ENCODE peak calls at places on chromosomes 11 and 22, in four cellular contexts. E is GM12878, R is A549, F is IMR-90. M is an unnamed sample.

GRCh38 chr22:50713571-50714056 is 24.4 kb upstream of the ACR start:
- DNase-seq in E (no peak), R (no peak), F (no peak), M (no peak)

GRCh38 chr11:75554258-75555022 is 7.6 kb upstream of the SERPINH1 start:
- DNase-seq in E (no peak), R (no peak), F (peak), M (peak)

GRCh38 chr11:119729581-119730346 is 764 bp upstream of the NECTIN1 start:
- DNase-seq in E (no peak), R (peak), F (peak), M (peak)

GRCh38 chr22:50710886-50711285 is 27.1 kb upstream of the ACR start:
- DNase-seq in E (no peak), R (no peak), F (no peak), M (no peak)

GRCh38 chr22:49788492-49788891 is 39.2 kb downstream of the BRD1 start:
- DNase-seq in E (no peak), R (no peak), F (no peak), M (no peak)

GRCh38 chr11:31955838-31956237 is 135.0 kb upstream of the RCN1 start:
- DNase-seq in E (no peak), R (no peak), F (no peak), M (no peak)

GRCh38 chr11:87597696-87598095 is 560.0 kb downstream of the TMEM135 start:
- DNase-seq in E (no peak), R (no peak), F (no peak), M (no peak)

GRCh38 chr22:46007003-46007847 is 30.3 kb upstream of the WNT7B start:
- DNase-seq in E (no peak), R (peak), F (peak), M (peak)

GRCh38 chr11:2975594-2975993 is 16.5 kb downstream of the NAP1L4 start:
- DNase-seq in E (no peak), R (peak), F (peak), M (peak)

GRCh38 chr11:92225206-92225562 is 566 bp downstream of the FAT3 start:
- DNase-seq in E (no peak), R (no peak), F (no peak), M (no peak)

GRCh38 chr11:66768088-66768521 is 39.1 kb upstream of the SPTBN2 start:
- DNase-seq in E (no peak), R (peak), F (peak), M (no peak)

GRCh38 chr11:12786891-12787290 is 112.7 kb downstream of the TEAD1 start:
- DNase-seq in E (no peak), R (no peak), F (no peak), M (no peak)

GRCh38 chr22:50305658-50306566 is 1.5 kb downstream of the PLXNB2 start:
- DNase-seq in E (peak), R (peak), F (peak), M (peak)

GRCh38 chr11:10857604-10858504 is at the start of gene ZBED5:
- DNase-seq in E (peak), R (peak), F (peak), M (peak)

GRCh38 chr11:10856689-10857603 is 907 bp downstream of the ZBED5 start:
- DNase-seq in E (peak), R (no peak), F (peak), M (peak)

GRCh38 chr11:10861047-10861446 is 3.2 kb upstream of the ZBED5 start:
- DNase-seq in E (no peak), R (no peak), F (no peak), M (no peak)

GRCh38 chr11:10861799-10862198 is 3.9 kb upstream of the ZBED5 start:
- DNase-seq in E (no peak), R (no peak), F (no peak), M (no peak)

GRCh38 chr11:10858505-10859360 is 880 bp upstream of the ZBED5 start:
- DNase-seq in E (peak), R (no peak), F (peak), M (peak)
- TF ChIP-seq RCOR1 in E (no peak), R (no peak), F (no peak), M (no peak)

GRCh38 chr11:73653996-73654395 is 7.6 kb downstream of the PLEKHB1 start:
- DNase-seq in E (no peak), R (no peak), F (no peak), M (no peak)

GRCh38 chr11:73651661-73652045 is 5.3 kb downstream of the PLEKHB1 start:
- DNase-seq in E (no peak), R (no peak), F (no peak), M (no peak)

GRCh38 chr11:73652046-73652730 is 5.8 kb downstream of the PLEKHB1 start:
- DNase-seq in E (no peak), R (no peak), F (no peak), M (no peak)

GRCh38 chr11:73654482-73655021 is 8.2 kb downstream of the PLEKHB1 start:
- DNase-seq in E (no peak), R (no peak), F (no peak), M (no peak)

GRCh38 chr11:73652856-73653559 is 6.6 kb downstream of the PLEKHB1 start:
- DNase-seq in E (no peak), R (no peak), F (peak), M (no peak)
- TF ChIP-seq RCOR1 in E (no peak), R (no peak), F (no peak), M (no peak)

DNA sequence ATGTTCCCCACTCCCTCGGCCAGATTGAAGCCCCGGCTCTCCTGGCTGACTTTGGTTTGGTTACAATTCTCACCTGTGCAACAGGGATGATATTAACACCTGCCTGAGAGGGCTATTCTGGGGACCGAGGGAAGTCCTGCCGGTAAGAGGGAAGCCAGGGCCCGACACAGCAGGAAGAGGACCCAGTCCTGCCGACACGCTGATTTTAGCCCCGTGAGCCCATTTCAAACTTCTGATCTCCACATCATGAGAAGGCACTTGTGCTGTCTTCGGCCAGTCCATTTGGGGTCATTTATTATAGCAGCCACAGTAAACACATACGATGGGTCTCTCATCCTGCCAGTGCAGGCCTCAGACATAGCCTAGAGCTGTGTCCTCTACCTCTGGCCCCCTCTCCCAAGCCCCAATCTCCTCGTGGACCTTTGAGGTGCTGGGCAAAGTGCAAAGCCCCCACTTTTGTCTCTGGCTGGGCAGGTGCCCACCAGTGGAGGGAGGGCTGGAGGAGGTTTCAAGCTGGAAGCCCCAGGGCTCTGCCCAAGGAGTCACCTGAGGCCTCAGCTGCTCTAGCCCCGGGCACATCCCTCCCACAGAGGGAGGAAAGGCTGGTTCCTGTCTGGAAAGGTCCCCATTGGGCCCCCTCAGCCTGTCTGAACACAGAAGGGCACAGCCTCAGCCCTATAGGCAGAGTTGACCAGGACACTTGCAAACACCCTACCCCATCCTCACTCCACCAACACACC is 59.1 kb upstream of the FGF3 start:
- DNase-seq in E (no peak), R (no peak), F (no peak), M (peak)
- TF ChIP-seq RCOR1 in E (no peak), R (no peak), F (no peak), M (no peak)

GRCh38 chr11:133228406-133229330 is 303.6 kb downstream of the OPCML start:
- DNase-seq in E (no peak), R (no peak), F (no peak), M (peak)
- TF ChIP-seq RCOR1 in E (no peak), R (no peak), F (no peak), M (peak)

M was measured in SK-N-SH.